ENCODE peak calls at places on chromosome 2, in four cellular contexts. One of them, this sample, is unnamed.
A peak's percentile ranks its signal among the peaks of the same experiment; 100 is the strongest.

GRCh38 chr2:200329798-200330197 is 23.3 kb downstream of the SPATS2L start:
- DNase-seq in fibroblast of lung: no peak
- DNase-seq in endodermal cell: no peak
- DNase-seq in MM.1S: no peak
- DNase-seq in this sample: no peak

GRCh38 chr2:216777637-216778273 is 82.1 kb downstream of the TNP1 start:
- DNase-seq in fibroblast of lung: peak; percentile 30
- DNase-seq in endodermal cell: peak; percentile 89
- DNase-seq in MM.1S: peak; percentile 66
- DNase-seq in this sample: no peak

GRCh38 chr2:100272848-100273329 is 49.4 kb downstream of the LONRF2 start:
- DNase-seq in fibroblast of lung: peak; percentile 25
- DNase-seq in endodermal cell: peak; percentile 5
- DNase-seq in MM.1S: no peak
- DNase-seq in this sample: no peak

GRCh38 chr2:96769816-96770215 is 9.1 kb downstream of the CNNM4 start:
- DNase-seq in fibroblast of lung: no peak
- DNase-seq in endodermal cell: no peak
- DNase-seq in MM.1S: no peak
- DNase-seq in this sample: no peak

GRCh38 chr2:210515911-210516310 is 39.4 kb upstream of the LANCL1 start:
- DNase-seq in fibroblast of lung: no peak
- DNase-seq in endodermal cell: no peak
- DNase-seq in MM.1S: no peak
- DNase-seq in this sample: no peak

GRCh38 chr2:154048905-154049304 is 177.2 kb downstream of the GALNT13 start:
- DNase-seq in fibroblast of lung: no peak
- DNase-seq in endodermal cell: no peak
- DNase-seq in MM.1S: no peak
- DNase-seq in this sample: no peak

GRCh38 chr2:174510583-174511189 is 23.9 kb upstream of the GPR155 start:
- DNase-seq in fibroblast of lung: peak; percentile 14
- DNase-seq in endodermal cell: no peak
- DNase-seq in MM.1S: no peak
- DNase-seq in this sample: no peak

GRCh38 chr2:101921319-101921960 is 70.3 kb upstream of the IL1R2 start:
- DNase-seq in fibroblast of lung: no peak
- DNase-seq in endodermal cell: no peak
- DNase-seq in MM.1S: no peak
- DNase-seq in this sample: no peak

GRCh38 chr2:218002792-218003191 is at the start of gene TNS1:
- DNase-seq in fibroblast of lung: peak; percentile 61
- DNase-seq in endodermal cell: no peak
- DNase-seq in MM.1S: no peak
- DNase-seq in this sample: no peak

GRCh38 chr2:185373226-185373625 is 365.4 kb upstream of the FSIP2 start:
- DNase-seq in fibroblast of lung: peak; percentile 2
- DNase-seq in endodermal cell: no peak
- DNase-seq in MM.1S: no peak
- DNase-seq in this sample: no peak

GRCh38 chr2:3178206-3179031 is 199.2 kb downstream of the EIPR1 start:
- DNase-seq in fibroblast of lung: no peak
- DNase-seq in endodermal cell: no peak
- DNase-seq in MM.1S: no peak
- DNase-seq in this sample: no peak

GRCh38 chr2:61135510-61135909 is 26.5 kb upstream of the C2orf74 start:
- DNase-seq in fibroblast of lung: peak; percentile 52
- DNase-seq in endodermal cell: no peak
- DNase-seq in MM.1S: peak; percentile 19
- DNase-seq in this sample: no peak

GRCh38 chr2:238513346-238513745 is 86.6 kb downstream of the ASB1 start:
- DNase-seq in fibroblast of lung: peak; percentile 29
- DNase-seq in endodermal cell: peak; percentile 91
- DNase-seq in MM.1S: peak; percentile 15
- DNase-seq in this sample: peak; percentile 30

GRCh38 chr2:236576978-236577377 is 7.4 kb downstream of the ACKR3 start:
- DNase-seq in fibroblast of lung: no peak
- DNase-seq in endodermal cell: no peak
- DNase-seq in MM.1S: no peak
- DNase-seq in this sample: no peak

GRCh38 chr2:156077041-156077735 is 255.3 kb downstream of the NR4A2 start:
- DNase-seq in fibroblast of lung: peak; percentile 30
- DNase-seq in endodermal cell: no peak
- DNase-seq in MM.1S: peak; percentile 75
- DNase-seq in this sample: no peak

GRCh38 chr2:28736034-28736433 is 15.6 kb upstream of the PPP1CB start:
- DNase-seq in fibroblast of lung: peak; percentile 28
- DNase-seq in endodermal cell: no peak
- DNase-seq in MM.1S: no peak
- DNase-seq in this sample: peak; percentile 52

GRCh38 chr2:144694456-144694855 is 174.5 kb upstream of the ZEB2 start:
- DNase-seq in fibroblast of lung: no peak
- DNase-seq in endodermal cell: no peak
- DNase-seq in MM.1S: no peak
- DNase-seq in this sample: no peak

GRCh38 chr2:174787485-174788205 is 23.4 kb upstream of the CHRNA1 start:
- DNase-seq in fibroblast of lung: peak; percentile 100
- DNase-seq in endodermal cell: peak; percentile 79
- DNase-seq in MM.1S: no peak
- DNase-seq in this sample: no peak

GRCh38 chr2:47189635-47190034 is 34.5 kb upstream of the STPG4 start:
- DNase-seq in fibroblast of lung: peak; percentile 97
- DNase-seq in endodermal cell: no peak
- DNase-seq in MM.1S: no peak
- DNase-seq in this sample: no peak

GRCh38 chr2:19949071-19949470 is 40.8 kb downstream of the WDR35 start:
- DNase-seq in fibroblast of lung: peak; percentile 59
- DNase-seq in endodermal cell: no peak
- DNase-seq in MM.1S: no peak
- DNase-seq in this sample: no peak

GRCh38 chr2:152134488-152135280 is 35.8 kb upstream of the CACNB4 start:
- DNase-seq in fibroblast of lung: peak; percentile 57
- DNase-seq in endodermal cell: no peak
- DNase-seq in MM.1S: peak; percentile 37
- DNase-seq in this sample: no peak

GRCh38 chr2:47519604-47520301 is 116.8 kb downstream of the MSH2 start:
- DNase-seq in fibroblast of lung: no peak
- DNase-seq in endodermal cell: no peak
- DNase-seq in MM.1S: no peak
- DNase-seq in this sample: no peak

GRCh38 chr2:101231937-101232336 is 20.7 kb upstream of the CNOT11 start:
- DNase-seq in fibroblast of lung: no peak
- DNase-seq in endodermal cell: no peak
- DNase-seq in MM.1S: no peak
- DNase-seq in this sample: no peak

GRCh38 chr2:20609349-20609994 is 41.4 kb downstream of the HS1BP3 start:
- DNase-seq in fibroblast of lung: peak; percentile 70
- DNase-seq in endodermal cell: peak; percentile 39
- DNase-seq in MM.1S: no peak
- DNase-seq in this sample: no peak

GRCh38 chr2:26327291-26328272 is 18.4 kb upstream of the SELENOI start:
- DNase-seq in fibroblast of lung: peak; percentile 30
- DNase-seq in endodermal cell: no peak
- DNase-seq in MM.1S: no peak
- DNase-seq in this sample: no peak

GRCh38 chr2:20129320-20130274 is 78.2 kb upstream of the LAPTM4A start:
- DNase-seq in fibroblast of lung: no peak
- DNase-seq in endodermal cell: no peak
- DNase-seq in MM.1S: peak; percentile 97
- DNase-seq in this sample: peak; percentile 75

DNA sequence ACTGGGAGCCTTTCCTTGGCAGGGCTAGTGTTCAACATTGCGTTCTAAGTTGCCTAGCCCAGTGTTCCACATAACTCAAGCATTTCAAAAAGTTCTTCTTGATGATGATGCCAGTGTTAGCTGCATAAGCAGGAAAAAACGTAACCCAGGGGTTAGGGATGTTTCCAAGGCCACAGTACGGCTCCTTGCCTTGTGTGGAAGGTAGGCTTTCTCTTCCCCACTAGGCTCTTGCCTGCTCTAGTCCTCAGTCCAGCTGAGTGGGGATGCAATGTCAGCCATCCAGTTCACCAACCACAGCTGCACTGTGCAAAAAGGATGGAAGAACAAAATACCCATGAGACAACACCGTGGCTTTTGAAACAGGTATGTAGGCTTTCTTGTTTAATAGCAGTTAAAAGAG is 28.0 kb upstream of the CYP26B1 start:
- DNase-seq in fibroblast of lung: no peak
- DNase-seq in endodermal cell: no peak
- DNase-seq in MM.1S: no peak
- DNase-seq in this sample: no peak
- H3K4me3 ChIP-seq in fibroblast of lung: no peak overlapping the region
- H3K4me3 ChIP-seq in endodermal cell: no peak overlapping the region
- H3K4me3 ChIP-seq in MM.1S: no peak overlapping the region
- H3K4me3 ChIP-seq in this sample: no peak overlapping the region

GRCh38 chr2:232501794-232502499 is 14.3 kb upstream of the ECEL1 start:
- DNase-seq in fibroblast of lung: no peak
- DNase-seq in endodermal cell: no peak
- DNase-seq in MM.1S: no peak
- DNase-seq in this sample: no peak
- H3K27me3 ChIP-seq in fibroblast of lung: peaks cover 21% of the 10 kb centered on the region
- H3K27me3 ChIP-seq in endodermal cell: peaks cover 55% of the 10 kb centered on the region
- H3K27me3 ChIP-seq in MM.1S: peaks cover 38% of the 10 kb centered on the region
- H3K27me3 ChIP-seq in this sample: peaks cover 28% of the 10 kb centered on the region

GRCh38 chr2:157182204-157182709 is 75.2 kb upstream of the GALNT5 start:
- DNase-seq in fibroblast of lung: no peak
- DNase-seq in endodermal cell: no peak
- DNase-seq in MM.1S: no peak
- DNase-seq in this sample: no peak
- H3K9ac ChIP-seq in fibroblast of lung: peak overlapping the region; percentile 22
- H3K9ac ChIP-seq in endodermal cell: no peak overlapping the region
- H3K9ac ChIP-seq in MM.1S: no peak overlapping the region
- H3K9ac ChIP-seq in this sample: no peak overlapping the region

GRCh38 chr2:232875256-232876070 is 5.4 kb downstream of the SNORC start:
- DNase-seq in fibroblast of lung: no peak
- DNase-seq in endodermal cell: peak; percentile 68
- DNase-seq in MM.1S: no peak
- DNase-seq in this sample: peak; percentile 69
- H3K4me3 ChIP-seq in fibroblast of lung: no peak overlapping the region
- H3K4me3 ChIP-seq in endodermal cell: no peak overlapping the region
- H3K4me3 ChIP-seq in MM.1S: no peak overlapping the region
- H3K4me3 ChIP-seq in this sample: peak overlapping the region; percentile 50

DNA sequence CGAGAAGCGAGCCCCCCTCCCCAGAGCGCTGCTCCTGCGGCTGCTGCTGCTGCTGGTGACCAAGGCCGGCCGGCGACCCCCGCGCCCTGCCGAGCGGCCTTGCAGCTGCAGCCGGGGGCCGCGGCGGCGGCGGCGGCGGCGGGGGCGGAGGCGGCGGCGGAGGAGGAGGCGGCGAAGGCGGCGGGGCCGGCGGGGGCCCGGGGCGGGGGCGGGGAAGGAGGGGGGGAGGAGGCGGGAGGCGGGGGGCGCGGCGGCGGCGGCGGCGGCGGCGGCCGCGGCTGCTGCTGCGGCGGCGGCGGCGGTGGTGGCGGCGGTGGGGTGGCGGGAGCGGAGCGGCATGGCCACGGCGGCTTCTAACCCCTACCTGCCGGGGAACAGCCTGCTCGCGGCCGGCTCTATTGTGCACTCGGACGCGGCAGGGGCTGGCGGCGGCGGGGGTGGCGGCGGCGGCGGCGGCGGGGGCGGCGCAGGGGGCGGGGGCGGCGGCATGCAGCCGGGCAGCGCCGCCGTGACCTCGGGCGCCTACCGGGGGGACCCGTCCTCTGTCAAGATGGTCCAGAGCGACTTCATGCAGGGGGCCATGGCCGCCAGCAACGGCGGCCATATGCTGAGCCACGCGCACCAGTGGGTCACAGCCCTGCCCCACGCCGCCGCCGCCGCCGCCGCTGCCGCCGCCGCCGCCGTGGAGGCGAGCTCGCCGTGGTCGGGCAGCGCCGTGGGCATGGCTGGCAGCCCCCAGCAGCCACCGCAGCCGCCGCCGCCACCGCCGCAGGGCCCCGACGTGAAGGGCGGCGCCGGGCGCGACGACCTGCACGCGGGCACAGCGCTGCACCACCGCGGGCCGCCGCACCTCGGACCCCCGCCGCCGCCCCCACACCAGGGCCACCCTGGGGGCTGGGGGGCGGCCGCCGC is 1.5 kb downstream of the POU3F3 start:
- DNase-seq in fibroblast of lung: no peak
- DNase-seq in endodermal cell: peak; percentile 65
- DNase-seq in MM.1S: no peak
- DNase-seq in this sample: no peak
- H3K27me3 ChIP-seq in fibroblast of lung: peaks cover 40% of the 10 kb centered on the region
- H3K27me3 ChIP-seq in endodermal cell: peaks cover 88% of the 10 kb centered on the region
- H3K27me3 ChIP-seq in MM.1S: peaks cover 16% of the 10 kb centered on the region
- H3K27me3 ChIP-seq in this sample: peaks cover 81% of the 10 kb centered on the region

DNA sequence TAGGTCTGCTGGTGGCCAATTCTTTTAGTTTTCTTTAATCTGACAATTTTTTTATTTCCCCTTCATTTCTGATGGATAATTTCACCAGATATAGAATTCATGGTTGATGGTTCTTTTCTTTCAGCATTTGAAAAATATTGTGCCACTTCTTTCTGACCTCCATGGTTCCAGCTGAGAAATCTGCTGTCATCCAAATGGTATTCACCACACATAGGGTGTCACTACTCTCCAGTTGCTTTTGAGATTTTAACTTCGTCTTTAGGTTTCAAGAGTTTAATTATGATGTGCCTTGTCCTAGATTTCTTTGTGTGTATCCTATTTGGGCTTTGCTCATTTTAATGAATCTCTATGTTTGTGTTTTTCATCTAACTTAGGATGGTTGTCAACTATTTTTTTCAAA is 488.6 kb upstream of the HS6ST1 start:
- DNase-seq in fibroblast of lung: no peak
- DNase-seq in endodermal cell: no peak
- DNase-seq in MM.1S: no peak
- DNase-seq in this sample: no peak
- H3K9ac ChIP-seq in fibroblast of lung: no peak overlapping the region
- H3K9ac ChIP-seq in endodermal cell: no peak overlapping the region
- H3K9ac ChIP-seq in MM.1S: no peak overlapping the region
- H3K9ac ChIP-seq in this sample: no peak overlapping the region

GRCh38 chr2:14631676-14632075 is 841 bp upstream of the LRATD1 start:
- DNase-seq in fibroblast of lung: no peak
- DNase-seq in endodermal cell: no peak
- DNase-seq in MM.1S: no peak
- DNase-seq in this sample: no peak
- H3K4me3 ChIP-seq in fibroblast of lung: peak overlapping the region; percentile 57
- H3K4me3 ChIP-seq in endodermal cell: peak overlapping the region; percentile 85
- H3K4me3 ChIP-seq in MM.1S: no peak overlapping the region
- H3K4me3 ChIP-seq in this sample: peak overlapping the region; percentile 70

GRCh38 chr2:18834341-18834740 is 245.0 kb upstream of the NT5C1B start:
- DNase-seq in fibroblast of lung: peak; percentile 77
- DNase-seq in endodermal cell: no peak
- DNase-seq in MM.1S: no peak
- DNase-seq in this sample: no peak
- H3K27me3 ChIP-seq in fibroblast of lung: no peaks in the 10 kb centered on the region
- H3K27me3 ChIP-seq in endodermal cell: no peaks in the 10 kb centered on the region
- H3K27me3 ChIP-seq in MM.1S: no peaks in the 10 kb centered on the region
- H3K27me3 ChIP-seq in this sample: no peaks in the 10 kb centered on the region

This sample was measured in colonic mucosa.